ENCODE peak calls at places on chromosomes 2 and 18, in nine cellular contexts. H is activated T-helper 1 cell treated with Interleukin-2 at 50 U/mL for 16 hours; L is iris pigment epithelial cell; B is stimulated activated CD4-positive, alpha-beta T cell treated with anti-CD3 and anti-CD28 coated beads, Interleukin-1b, Interleukin-23, amount 100 ng/mL, for 1 hour; S is heart left ventricle; R is activated gamma-delta T cell treated with Interleukin-2 at 50 U/mL for 16 hours; I is endothelial cell; Q is effector CD4-positive, alpha-beta T cell; Y is Karpas-422. N is an unnamed sample.

GRCh38 chr2:151943461-151943860 is 115.2 kb upstream of the ARL5A start:
- DNase-seq in H (no peak), L (no peak), B (no peak), S (no peak), R (no peak), I (no peak), Q (no peak), Y (no peak), N (no peak)

GRCh38 chr2:195367713-195368529 is 289.1 kb upstream of the SLC39A10 start:
- DNase-seq in H (no peak), L (no peak), B (no peak), S (no peak), R (no peak), I (no peak), Q (no peak), Y (no peak), N (no peak)

GRCh38 chr2:4693266-4693665 is 989.9 kb downstream of the DCDC2C start:
- DNase-seq in H (no peak), L (peak; percentile 10), B (no peak), S (no peak), R (no peak), I (no peak), Q (no peak), Y (no peak), N (no peak)

GRCh38 chr2:207328944-207329386 is 163.2 kb upstream of the KLF7 start:
- DNase-seq in H (no peak), L (peak; percentile 8), B (no peak), S (no peak), R (no peak), I (no peak), Q (no peak), Y (peak; percentile 64), N (no peak)

GRCh38 chr2:124983595-124983994 is 958.5 kb downstream of the CNTNAP5 start:
- DNase-seq in H (no peak), L (peak; percentile 1), B (no peak), S (no peak), R (no peak), I (no peak), Q (no peak), Y (no peak), N (no peak)

GRCh38 chr2:232325324-232326273 is 53.0 kb upstream of the ALPP start:
- DNase-seq in H (peak; percentile 31), L (peak; percentile 24), B (no peak), S (peak; percentile 46), R (peak; percentile 49), I (peak; percentile 89), Q (peak; percentile 46), Y (peak; percentile 54), N (no peak)

GRCh38 chr18:48781041-48781989 is 169.4 kb downstream of the SMAD7 start:
- DNase-seq in H (no peak), L (peak; percentile 47), B (no peak), S (peak; percentile 95), R (no peak), I (peak; percentile 47), Q (no peak), Y (no peak), N (no peak)

GRCh38 chr2:26144953-26145680 is 27.8 kb upstream of the GAREM2 start:
- DNase-seq in H (peak; percentile 17), L (peak; percentile 43), B (peak; percentile 0), S (peak; percentile 42), R (peak; percentile 53), I (peak; percentile 62), Q (peak; percentile 30), Y (peak; percentile 89), N (peak; percentile 23)

GRCh38 chr2:1489486-1489885 is 76.2 kb downstream of the TPO start:
- DNase-seq in H (no peak), L (no peak), B (no peak), S (no peak), R (no peak), I (no peak), Q (no peak), Y (no peak), N (no peak)